ENCODE peak calls at places on chromosomes 3 and 15, in four cellular contexts. Y is Calu3, I is NB4, R is stomach. Q is an unnamed sample.

GRCh38 chr3:54968546-54969172 is 40.8 kb upstream of the LRTM1 start:
- DNase-seq in I (no peak), R (no peak), Y (no peak), Q (no peak)

GRCh38 chr3:151395806-151396205 is 11.3 kb upstream of the P2RY12 start:
- DNase-seq in I (peak), Y (no peak), R (no peak), Q (no peak)

GRCh38 chr3:100407164-100407563 is 5.8 kb downstream of the LNP1 start:
- DNase-seq in I (no peak), Y (no peak), R (no peak), Q (no peak)

GRCh38 chr3:124859025-124859424 is 28.1 kb downstream of the ITGB5 start:
- DNase-seq in I (no peak), R (no peak), Y (peak), Q (no peak)

GRCh38 chr3:126750760-126751129 is 46.7 kb downstream of the CHCHD6 start:
- DNase-seq in R (no peak), I (no peak), Y (peak), Q (no peak)

GRCh38 chr15:40894689-40895308 is 549 bp downstream of the VPS18 start:
- DNase-seq in R (peak), I (peak), Y (peak), Q (no peak)

GRCh38 chr15:26260517-26261133 is 397.5 kb upstream of the ATP10A start:
- DNase-seq in I (peak), R (no peak), Y (peak), Q (no peak)

GRCh38 chr15:33641069-33641468 is 327.2 kb upstream of the CHRM5 start:
- DNase-seq in Y (no peak), R (no peak), I (no peak), Q (no peak)

GRCh38 chr3:22175899-22176298 is 424.9 kb upstream of the ZNF385D start:
- DNase-seq in Y (no peak), I (no peak), R (no peak), Q (no peak)

GRCh38 chr3:67509471-67510075 is 144.8 kb downstream of the SUCLG2 start:
- DNase-seq in Y (no peak), R (no peak), I (no peak), Q (no peak)

GRCh38 chr15:39191871-39192281 is 389.0 kb upstream of the THBS1 start:
- DNase-seq in I (no peak), Y (no peak), R (no peak), Q (no peak)

GRCh38 chr3:53069422-53070068 is 23.7 kb upstream of the SFMBT1 start:
- DNase-seq in I (no peak), Y (no peak), R (no peak), Q (no peak)

GRCh38 chr3:39705351-39705900 is 104.0 kb upstream of the MYRIP start:
- DNase-seq in R (no peak), Y (no peak), I (no peak), Q (no peak)

GRCh38 chr3:152707314-152707713 is 127.6 kb upstream of the P2RY1 start:
- DNase-seq in Y (no peak), I (no peak), R (no peak), Q (no peak)

GRCh38 chr15:63803106-63803886 is 30.5 kb downstream of the HERC1 start:
- DNase-seq in R (no peak), I (no peak), Y (no peak), Q (no peak)

GRCh38 chr15:89787946-89788345 is 11.8 kb downstream of the MESP2 start:
- DNase-seq in R (no peak), I (no peak), Y (no peak), Q (no peak)

GRCh38 chr3:59432676-59433075 is 382.9 kb upstream of the CFAP20DC start:
- DNase-seq in R (no peak), Y (no peak), I (no peak), Q (no peak)

GRCh38 chr3:126515066-126515706 is 2.4 kb downstream of the UROC1 start:
- DNase-seq in R (no peak), I (no peak), Y (no peak), Q (no peak)

GRCh38 chr3:55858302-55858701 is 371.2 kb upstream of the WNT5A start:
- DNase-seq in I (no peak), Y (no peak), R (no peak), Q (no peak)

GRCh38 chr3:139718415-139718814 is 40.6 kb upstream of the NMNAT3 start:
- DNase-seq in R (no peak), I (no peak), Y (peak), Q (no peak)

GRCh38 chr15:100043732-100044131 is 298.0 kb downstream of the ADAMTS17 start:
- DNase-seq in I (no peak), Y (no peak), R (no peak), Q (no peak)

GRCh38 chr3:156388469-156389150 is 166.3 kb downstream of the SSR3 start:
- DNase-seq in Y (no peak), R (no peak), I (no peak), Q (no peak)

DNA sequence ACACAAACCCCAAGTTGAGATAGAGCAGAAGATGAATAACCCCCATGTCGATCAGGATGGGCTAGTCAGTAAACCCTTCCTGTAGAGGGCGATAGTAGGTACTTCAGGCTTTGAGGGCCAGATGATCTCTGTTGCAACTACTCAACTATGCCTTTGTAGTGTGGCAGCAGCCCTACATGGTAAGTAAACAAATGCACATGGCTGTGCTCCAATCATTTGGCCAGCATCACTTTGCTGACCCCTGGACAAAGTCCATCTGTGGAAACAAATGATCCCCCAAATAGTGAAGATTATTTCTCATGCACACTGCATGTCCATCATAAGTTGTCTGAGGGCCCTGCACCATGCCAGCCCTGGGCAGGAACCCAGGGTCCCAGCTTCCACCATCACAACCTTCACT is 402.2 kb upstream of the PROK2 start:
- DNase-seq in R (no peak), Y (no peak), I (peak), Q (no peak)
- TF ChIP-seq CTCF in R (no peak), Y (no peak), I (peak), Q (no peak)

GRCh38 chr15:79195802-79196201 is 86.7 kb upstream of the ANKRD34C start:
- DNase-seq in I (no peak), Y (no peak), R (no peak), Q (no peak)
- TF ChIP-seq CTCF in I (peak), Y (no peak), R (no peak), Q (no peak)

GRCh38 chr15:72688697-72689096 is 2.7 kb downstream of the BBS4 start:
- DNase-seq in I (no peak), R (no peak), Y (no peak), Q (no peak)

GRCh38 chr15:72682772-72683171 is 3.2 kb downstream of the HIGD2B start:
- DNase-seq in I (no peak), R (no peak), Y (no peak), Q (no peak)

GRCh38 chr15:72685925-72686794 is at the start of the genes BBS4 and HIGD2B:
- DNase-seq in R (peak), Y (peak), I (peak), Q (peak)

GRCh38 chr15:72680931-72681330 is 5.1 kb downstream of the HIGD2B start:
- DNase-seq in Y (no peak), R (no peak), I (peak), Q (no peak)

DNA sequence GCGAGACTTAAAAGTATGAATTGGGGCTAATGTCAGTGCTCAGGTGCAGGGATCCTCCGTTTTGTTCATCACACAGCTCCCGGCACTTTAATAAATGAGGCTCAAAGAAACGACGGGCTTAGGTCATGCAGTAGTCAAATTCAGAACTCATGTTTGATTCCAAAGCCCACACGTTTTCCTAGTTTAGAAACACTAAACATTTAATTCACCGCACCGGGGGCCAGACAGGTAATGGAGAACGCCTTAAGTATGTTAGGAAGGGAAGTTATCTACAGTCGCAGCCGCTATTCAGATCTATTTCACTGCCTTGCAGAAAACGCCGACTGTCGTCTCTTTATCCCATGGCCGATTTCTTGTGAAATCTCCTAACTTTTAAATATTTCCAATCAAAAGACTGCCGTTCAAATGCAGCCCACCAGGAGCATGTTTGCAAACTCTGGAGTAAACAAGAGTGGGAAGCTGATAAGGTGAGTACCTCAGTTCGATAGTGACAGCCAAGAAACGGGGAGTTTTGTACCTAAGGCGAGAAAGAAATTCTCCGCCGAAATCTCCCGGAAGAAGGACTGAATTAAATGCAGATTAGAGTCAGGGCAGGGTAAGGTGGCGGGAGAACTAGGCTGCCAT is 569 bp downstream of the HIGD2B start:
- DNase-seq in I (peak), Y (no peak), R (no peak), Q (no peak)
- TF ChIP-seq CTCF in I (no peak), Y (no peak), R (no peak), Q (no peak)

GRCh38 chr3:45666729-45667440 is 22.3 kb upstream of the SACM1L start:
- DNase-seq in R (no peak), Y (no peak), I (no peak), Q (no peak)
- TF ChIP-seq CTCF in R (no peak), Y (no peak), I (no peak), Q (no peak)

DNA sequence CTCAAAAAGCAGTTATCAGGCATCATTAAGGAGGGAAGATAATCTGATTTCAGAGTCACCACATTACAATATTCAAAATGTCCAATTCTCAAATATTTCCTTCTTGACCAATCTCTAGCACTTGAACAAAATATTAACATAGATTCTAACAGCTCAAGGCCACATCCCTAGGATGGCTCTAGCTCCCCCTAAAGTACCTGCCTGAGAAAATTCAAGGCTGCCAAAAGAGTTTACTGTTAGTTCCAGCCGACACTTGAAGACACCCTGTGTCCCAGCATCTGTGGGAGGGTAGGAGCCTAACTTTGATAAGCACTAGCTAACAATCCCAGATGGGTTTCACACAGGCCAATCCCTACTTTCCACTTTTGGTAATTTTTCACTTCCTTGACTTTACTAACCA is 10.4 kb downstream of the NSMCE3 start:
- DNase-seq in I (no peak), R (no peak), Y (no peak), Q (no peak)
- TF ChIP-seq CTCF in I (no peak), R (no peak), Y (no peak), Q (no peak)

DNA sequence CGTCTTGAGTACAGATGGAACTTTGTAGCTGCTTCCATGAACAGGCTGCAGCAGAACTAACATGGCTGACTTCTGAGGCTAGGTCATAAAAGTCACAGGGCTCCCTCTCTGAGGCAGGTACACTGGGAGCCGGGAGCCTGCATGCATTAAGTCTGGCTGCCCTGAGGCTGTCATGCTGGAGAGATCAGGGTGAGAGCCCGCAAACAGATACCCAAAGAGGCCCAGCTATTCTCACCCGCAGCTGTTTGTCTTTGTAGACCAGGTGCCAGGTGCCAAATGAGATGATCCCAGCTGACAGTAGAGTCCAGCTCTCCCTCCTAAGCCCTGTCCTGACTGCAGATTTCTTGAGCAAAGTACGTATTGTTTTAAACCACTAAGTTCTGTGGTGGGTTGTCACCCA is 8.6 kb upstream of the SLCO3A1 start:
- DNase-seq in I (no peak), R (no peak), Y (no peak), Q (no peak)
- TF ChIP-seq CTCF in I (no peak), R (no peak), Y (no peak), Q (no peak)

Q was measured in omental fat pad.